ENCODE peak calls at places on chromosomes 5 and 9, in five cellular contexts. Z is nephron progenitor cell, C is GM13976, O is transverse colon, E is omental fat pad. D is an unnamed sample.

GRCh38 chr5:61678966-61679365 is 346.9 kb downstream of the ZSWIM6 start:
- DNase-seq in O (peak), C (no peak), E (no peak), Z (no peak), D (no peak)

GRCh38 chr5:65749221-65749844 is 27.3 kb downstream of the NLN start:
- DNase-seq in C (no peak), O (no peak), E (no peak), Z (no peak), D (no peak)

GRCh38 chr5:74324556-74324955 is 316.0 kb downstream of the ENC1 start:
- DNase-seq in Z (no peak), O (no peak), E (no peak), C (no peak), D (no peak)

GRCh38 chr9:89865357-89865756 is 260.5 kb downstream of the GADD45G start:
- DNase-seq in Z (no peak), E (no peak), C (no peak), O (no peak), D (no peak)

GRCh38 chr5:68368280-68368679 is 152.7 kb downstream of the PIK3R1 start:
- DNase-seq in C (no peak), O (no peak), Z (no peak), E (no peak), D (no peak)

GRCh38 chr9:33445389-33445881 is 2.0 kb downstream of the AQP3 start:
- DNase-seq in C (no peak), O (peak), E (no peak), Z (no peak), D (no peak)

GRCh38 chr9:81841326-81841725 is 86.9 kb upstream of the SPATA31D4 start:
- DNase-seq in O (no peak), E (no peak), Z (no peak), C (no peak), D (no peak)

GRCh38 chr5:145683426-145683825 is 151.7 kb downstream of the PRELID2 start:
- DNase-seq in O (no peak), E (no peak), Z (no peak), C (no peak), D (no peak)

GRCh38 chr9:72509053-72509452 is 12.4 kb upstream of the TMC1 start:
- DNase-seq in C (no peak), E (no peak), O (no peak), Z (no peak), D (no peak)

GRCh38 chr9:96203867-96204412 is 98.0 kb downstream of the HSD17B3 start:
- DNase-seq in C (no peak), E (no peak), Z (peak), O (no peak), D (no peak)

GRCh38 chr9:109064963-109065701 is 51.8 kb upstream of the CTNNAL1 start:
- DNase-seq in Z (no peak), E (no peak), O (no peak), C (no peak), D (no peak)

GRCh38 chr9:111645806-111646205 is 14.7 kb downstream of the DNAJC25 start:
- DNase-seq in Z (no peak), C (no peak), O (peak), E (no peak), D (no peak)

GRCh38 chr9:133166392-133166791 is 2.7 kb upstream of the GBGT1 start:
- DNase-seq in Z (no peak), C (no peak), E (no peak), O (no peak), D (no peak)
- TF ChIP-seq CTCF in Z (no peak), C (no peak), E (no peak), O (no peak), D (no peak)

GRCh38 chr9:110220809-110221208 is 12.8 kb upstream of the C9orf152 start:
- DNase-seq in Z (no peak), O (no peak), E (no peak), C (no peak), D (no peak)

DNA sequence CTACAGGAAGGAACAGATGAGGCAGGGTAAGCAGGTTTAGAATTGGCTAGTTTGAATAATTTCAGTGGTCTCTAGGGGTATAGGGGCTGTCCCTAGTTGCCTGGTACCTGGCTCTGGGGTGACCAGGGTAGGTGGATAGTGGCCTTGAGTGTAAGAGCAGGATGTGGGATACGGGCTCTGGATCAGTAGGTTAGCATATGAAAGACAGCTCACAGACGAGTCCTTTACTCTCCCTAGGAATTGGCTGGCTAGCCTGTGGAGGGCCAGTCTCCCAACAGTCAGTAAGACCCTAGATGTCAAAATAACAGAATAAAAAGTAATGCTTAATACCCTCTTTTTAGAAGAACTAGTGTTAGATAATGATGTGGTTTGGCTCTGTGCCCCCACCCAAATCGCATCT is 16.6 kb upstream of the C9orf152 start:
- DNase-seq in C (no peak), E (no peak), Z (no peak), O (no peak), D (no peak)
- TF ChIP-seq CTCF in C (no peak), E (no peak), Z (no peak), O (no peak), D (no peak)

DNA sequence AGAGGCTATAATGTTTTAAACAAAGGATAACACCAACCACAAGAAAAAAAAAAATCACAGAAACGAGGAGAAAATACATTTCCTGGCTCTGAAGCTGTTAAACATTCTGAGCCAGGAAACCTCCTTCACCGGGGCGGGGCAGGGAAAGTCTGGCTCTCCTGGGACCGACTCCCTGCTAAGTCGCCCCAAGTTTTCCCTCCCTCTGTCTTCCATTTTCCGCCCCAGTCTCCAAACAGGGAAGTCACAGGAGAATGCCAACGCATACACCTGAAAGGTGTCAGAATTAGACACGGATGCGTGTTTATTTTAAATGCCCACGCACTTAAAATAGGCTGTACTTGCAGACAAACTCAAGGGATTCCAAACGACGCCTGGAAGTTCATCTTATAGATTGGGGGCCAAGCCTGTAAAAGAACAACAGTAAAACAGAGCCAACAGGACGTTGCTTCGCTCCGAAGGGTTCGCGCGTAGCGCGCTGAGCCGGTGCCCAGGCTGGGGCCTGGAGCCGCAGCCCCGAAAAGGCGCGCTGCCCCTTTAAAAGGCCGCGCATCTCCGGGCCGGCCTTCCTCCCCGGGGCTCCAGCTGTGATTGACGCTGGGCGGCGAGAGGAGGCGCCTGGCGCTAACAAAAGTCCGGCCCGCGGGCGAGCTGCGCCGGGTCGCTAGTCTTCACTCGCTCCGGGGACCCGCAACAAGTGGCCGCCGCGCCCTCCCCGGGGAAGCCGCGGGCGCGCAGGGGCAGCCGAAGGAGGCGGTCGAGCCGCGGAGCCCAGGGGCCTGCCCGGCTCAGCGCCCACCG is at the start of gene FBXL7:
- DNase-seq in Z (peak), C (peak), E (peak), O (peak), D (no peak)
- TF ChIP-seq CTCF in Z (no peak), C (no peak), E (no peak), O (no peak), D (no peak)

DNA sequence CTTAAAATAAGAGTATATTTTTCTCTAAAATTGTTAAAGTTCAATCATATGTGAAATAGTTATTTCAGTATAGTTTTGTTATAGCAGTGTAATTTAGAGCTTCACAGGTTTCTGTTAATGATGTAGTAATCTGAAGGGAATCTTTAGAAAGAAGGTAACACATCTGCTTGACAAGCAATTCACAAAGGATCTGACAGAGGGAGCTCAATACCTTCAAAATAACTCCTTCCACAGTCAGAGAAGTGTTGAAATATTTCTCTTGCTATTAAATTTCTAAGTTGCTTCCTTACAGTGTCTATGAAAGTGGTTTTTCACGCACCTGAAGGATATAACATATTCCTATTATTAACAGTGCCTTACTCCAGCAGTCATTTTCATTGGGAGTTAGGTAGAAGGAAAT is 44.9 kb downstream of the SLC25A51 start:
- DNase-seq in C (no peak), O (no peak), Z (no peak), E (no peak), D (no peak)
- TF ChIP-seq CTCF in C (no peak), O (no peak), Z (no peak), E (no peak), D (no peak)

DNA sequence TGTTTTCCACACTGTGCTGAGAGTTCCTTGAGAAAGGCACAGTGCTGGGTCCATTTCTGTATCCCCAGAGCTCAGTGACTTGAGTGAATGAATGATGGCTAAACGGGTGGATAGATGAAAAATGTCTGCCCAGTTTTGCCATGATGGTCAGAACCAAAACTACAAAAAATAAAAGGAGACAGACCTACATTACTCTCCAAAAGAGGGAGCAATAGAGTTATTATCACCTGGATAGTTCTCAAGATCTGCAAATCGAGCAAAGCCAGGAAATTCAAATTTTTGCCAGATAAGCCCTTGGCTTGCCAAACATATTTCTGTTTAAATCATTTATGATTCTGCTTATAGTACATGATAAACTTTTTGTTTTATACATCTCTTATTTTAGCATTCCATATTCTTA is 214.2 kb upstream of the ZNF462 start:
- DNase-seq in C (no peak), O (no peak), E (no peak), Z (no peak), D (no peak)
- TF ChIP-seq CTCF in C (no peak), O (peak), E (no peak), Z (no peak), D (no peak)

DNA sequence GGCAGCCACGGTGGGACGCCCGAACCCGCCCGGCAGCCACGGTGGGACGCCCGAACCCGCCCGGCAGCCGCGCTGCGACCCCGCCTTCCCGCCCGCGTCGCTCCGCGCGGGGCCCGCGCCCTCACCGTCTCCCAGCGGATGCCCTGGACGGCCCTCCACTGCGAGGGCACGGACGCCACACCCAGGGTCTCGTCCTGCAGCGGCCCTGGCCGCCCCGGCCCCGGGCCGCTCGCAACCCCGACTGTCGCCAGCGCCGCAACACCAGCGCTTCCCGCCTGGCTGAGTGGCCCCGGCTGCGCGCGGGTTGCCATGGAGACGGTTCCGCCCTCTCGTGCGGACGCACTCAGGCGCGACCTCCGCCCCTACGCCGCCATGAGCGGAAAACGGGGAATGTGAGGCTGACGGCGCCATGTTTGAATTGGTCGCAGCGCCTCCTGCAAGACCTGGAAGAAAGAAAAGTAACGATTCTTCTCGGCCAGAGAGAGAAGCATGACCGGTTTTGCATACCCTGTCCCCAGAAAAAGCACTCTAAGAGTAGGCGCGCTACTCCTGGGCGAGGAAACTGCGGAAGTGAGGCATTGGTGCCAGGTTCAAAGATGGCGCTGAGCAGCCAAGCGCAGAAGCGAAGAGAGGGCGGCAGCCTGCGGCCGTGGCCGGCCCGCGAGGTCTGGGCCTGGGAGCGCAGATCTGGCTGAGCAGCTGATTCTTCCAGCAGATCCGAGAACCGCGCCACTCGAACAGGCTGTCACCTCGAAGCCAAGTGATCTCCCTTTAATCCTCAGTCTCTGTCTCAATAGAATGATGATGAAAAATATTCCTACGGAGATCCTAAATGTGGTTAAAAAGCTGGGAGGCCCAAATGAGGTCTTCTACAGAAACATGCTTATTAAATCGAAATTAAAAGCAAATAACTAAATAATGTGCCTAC is at the start of gene DYNC2I2:
- DNase-seq in O (peak), C (peak), Z (peak), E (peak), D (peak)
- TF ChIP-seq CTCF in O (no peak), C (no peak), Z (no peak), E (no peak), D (no peak)

GRCh38 chr9:91422832-91423711 is 560 bp downstream of the NFIL3 start:
- DNase-seq in O (peak), Z (peak), C (peak), E (peak), D (peak)
- TF ChIP-seq CTCF in O (no peak), Z (no peak), C (peak), E (no peak), D (no peak)